ENCODE peak calls at places on chromosome 16, in four cellular contexts. Q is GM19239, E is NCI-H460, A is WTC11. K is an unnamed sample.

GRCh38 chr16:65070831-65071230 is 51.0 kb downstream of the CDH11 start:
- DNase-seq in Q (no peak), E (peak), A (no peak), K (peak)

GRCh38 chr16:27402964-27403600 is 1.1 kb downstream of the IL21R start:
- DNase-seq in Q (no peak), E (no peak), A (no peak), K (no peak)

GRCh38 chr16:77299395-77299794 is 100.2 kb downstream of the SYCE1L start:
- DNase-seq in Q (no peak), E (no peak), A (no peak), K (no peak)

GRCh38 chr16:67461600-67462278 is 19.2 kb downstream of the ATP6V0D1 start:
- DNase-seq in Q (no peak), E (no peak), A (no peak), K (no peak)

GRCh38 chr16:31916056-31916488 is 42.5 kb downstream of the ZNF267 start:
- DNase-seq in Q (no peak), E (no peak), A (no peak), K (no peak)

GRCh38 chr16:50040710-50041109 is 15.7 kb downstream of the CNEP1R1 start:
- DNase-seq in Q (no peak), E (no peak), A (no peak), K (no peak)

GRCh38 chr16:74320707-74321106 is 24.1 kb downstream of the PSMD7 start:
- DNase-seq in Q (no peak), E (no peak), A (no peak), K (no peak)

GRCh38 chr16:67936876-67937605 is 391 bp upstream of the PSMB10 start:
- DNase-seq in Q (peak), E (peak), A (no peak), K (no peak)

K was measured in endodermal cell.